ENCODE peak calls at places on chromosomes 11 and 22, in seven cellular contexts. S is fibroblast of villous mesenchyme, D is T-cell, Z is COR-L47, P is ascending aorta, M is substantia nigra, G is astrocyte of the spinal cord. L is an unnamed sample.

GRCh38 chr11:130159657-130160459 is at the start of gene ST14:
- DNase-seq in Z (peak; percentile 52), P (no peak), G (no peak), D (no peak), S (no peak), M (no peak), L (no peak)

GRCh38 chr11:63882555-63883242 is 34.3 kb downstream of the RCOR2 start:
- DNase-seq in P (no peak), D (peak; percentile 33), M (no peak), G (peak; percentile 49), S (no peak), Z (no peak), L (no peak)

GRCh38 chr11:30049214-30049613 is 32.4 kb upstream of the KCNA4 start:
- DNase-seq in G (no peak), Z (no peak), P (no peak), S (no peak), D (no peak), M (no peak), L (no peak)

GRCh38 chr11:34501962-34502361 is 11.6 kb downstream of the ELF5 start:
- DNase-seq in S (no peak), G (no peak), M (no peak), P (no peak), D (no peak), Z (no peak), L (peak; percentile 28)

GRCh38 chr11:45647786-45648185 is 17.6 kb downstream of the CHST1 start:
- DNase-seq in D (no peak), Z (no peak), P (no peak), S (no peak), G (no peak), M (no peak), L (no peak)

GRCh38 chr11:65710424-65710823 is 1.6 kb upstream of the KAT5 start:
- DNase-seq in D (no peak), P (no peak), Z (no peak), G (no peak), M (no peak), S (peak; percentile 33), L (no peak)

GRCh38 chr22:20919718-20920117 is 2.5 kb downstream of the CRKL start:
- DNase-seq in G (no peak), S (peak; percentile 37), M (no peak), Z (no peak), D (no peak), P (no peak), L (no peak)

GRCh38 chr11:112797653-112798293 is 163.4 kb upstream of the NCAM1 start:
- DNase-seq in D (no peak), M (no peak), Z (peak; percentile 30), P (no peak), G (peak; percentile 46), S (peak; percentile 6), L (no peak)

GRCh38 chr11:7332451-7332850 is 80.7 kb downstream of the SYT9 start:
- DNase-seq in Z (no peak), M (no peak), P (no peak), D (no peak), S (no peak), G (no peak), L (no peak)

GRCh38 chr22:20395897-20396287 is 1.9 kb downstream of the ZNF74 start:
- DNase-seq in P (no peak), Z (no peak), M (no peak), S (no peak), D (no peak), G (no peak), L (no peak)

GRCh38 chr11:132158696-132159095 is 788.3 kb downstream of the NTM start:
- DNase-seq in Z (no peak), G (peak; percentile 49), S (no peak), M (no peak), D (no peak), P (no peak), L (no peak)

GRCh38 chr11:83272627-83273026 is 13.5 kb downstream of the CCDC90B start:
- DNase-seq in D (no peak), M (no peak), S (peak; percentile 58), Z (no peak), P (no peak), G (peak; percentile 80), L (peak; percentile 41)

GRCh38 chr22:47569389-47570299 is 807.2 kb downstream of the TBC1D22A start:
- DNase-seq in P (no peak), M (no peak), D (no peak), Z (no peak), G (no peak), S (no peak), L (no peak)

GRCh38 chr11:31236052-31236652 is 133.4 kb downstream of the DCDC1 start:
- DNase-seq in G (peak; percentile 10), M (no peak), S (peak; percentile 2), D (no peak), P (no peak), Z (peak; percentile 32), L (peak; percentile 40)

GRCh38 chr11:88644724-88645123 is 307.2 kb upstream of the CTSC start:
- DNase-seq in P (no peak), G (no peak), M (no peak), D (no peak), S (no peak), Z (no peak), L (no peak)

GRCh38 chr22:41842996-41843970 is 10.4 kb downstream of the SREBF2 start:
- DNase-seq in S (no peak), M (no peak), P (no peak), G (no peak), D (no peak), Z (no peak), L (no peak)

GRCh38 chr22:50340157-50340879 is 2.8 kb upstream of the PPP6R2 start:
- DNase-seq in Z (no peak), P (no peak), D (no peak), S (no peak), G (no peak), M (no peak), L (peak; percentile 9)

GRCh38 chr22:46971141-46971775 is 208.8 kb downstream of the TBC1D22A start:
- DNase-seq in M (no peak), G (peak; percentile 56), P (no peak), D (no peak), S (peak; percentile 74), Z (no peak), L (no peak)

GRCh38 chr11:115769891-115770290 is 265.7 kb upstream of the CADM1 start:
- DNase-seq in G (no peak), Z (no peak), D (no peak), M (no peak), S (no peak), P (no peak), L (no peak)